ENCODE peak calls at places on chromosomes 7 and 10, in ten cellular contexts. P, O, S, L, H, E, Z, D, W and G are unnamed samples.
A peak's percentile ranks its signal among the peaks of the same experiment; 100 is the strongest.

GRCh38 chr10:48389272-48389671 is 82.8 kb downstream of the MAPK8 start:
- DNase-seq in W (no peak), Z (no peak), P (no peak), D (no peak), L (no peak), H (no peak), O (no peak), E (no peak), S (no peak), G (no peak)

GRCh38 chr10:74289956-74290355 is 138.9 kb downstream of the ADK start:
- DNase-seq in D (no peak), Z (no peak), E (no peak), L (no peak), O (no peak), H (no peak), P (peak; percentile 31), W (no peak), S (peak; percentile 43), G (no peak)

GRCh38 chr7:96224682-96225081 is 97.2 kb downstream of the SLC25A13 start:
- DNase-seq in H (no peak), E (peak; percentile 23), P (peak; percentile 25), Z (peak; percentile 14), W (no peak), O (no peak), L (no peak), D (no peak), S (peak; percentile 18), G (peak; percentile 35)

GRCh38 chr10:69093933-69094332 is 6.0 kb downstream of the SRGN start:
- DNase-seq in E (no peak), S (peak; percentile 47), D (no peak), O (no peak), Z (peak; percentile 55), H (no peak), P (peak; percentile 49), W (no peak), L (no peak), G (no peak)

GRCh38 chr7:113285411-113285810 is 167.1 kb upstream of the SMIM30 start:
- DNase-seq in H (no peak), O (no peak), L (no peak), E (no peak), W (no peak), Z (no peak), S (peak; percentile 46), D (no peak), P (peak; percentile 7), G (no peak)

GRCh38 chr10:20100157-20100556 is 283.9 kb downstream of the PLXDC2 start:
- DNase-seq in S (peak; percentile 86), E (no peak), L (no peak), Z (peak; percentile 5), O (no peak), H (no peak), D (no peak), W (no peak), P (peak; percentile 60), G (no peak)

GRCh38 chr10:31087855-31088254 is 56.2 kb upstream of the ZNF438 start:
- DNase-seq in O (no peak), W (no peak), L (no peak), Z (no peak), S (no peak), E (no peak), H (no peak), P (no peak), D (no peak), G (no peak)

GRCh38 chr7:110771717-110772116 is 319.2 kb upstream of the LRRN3 start:
- DNase-seq in L (no peak), H (no peak), P (no peak), D (no peak), E (no peak), O (no peak), W (no peak), Z (no peak), S (no peak), G (no peak)

DNA sequence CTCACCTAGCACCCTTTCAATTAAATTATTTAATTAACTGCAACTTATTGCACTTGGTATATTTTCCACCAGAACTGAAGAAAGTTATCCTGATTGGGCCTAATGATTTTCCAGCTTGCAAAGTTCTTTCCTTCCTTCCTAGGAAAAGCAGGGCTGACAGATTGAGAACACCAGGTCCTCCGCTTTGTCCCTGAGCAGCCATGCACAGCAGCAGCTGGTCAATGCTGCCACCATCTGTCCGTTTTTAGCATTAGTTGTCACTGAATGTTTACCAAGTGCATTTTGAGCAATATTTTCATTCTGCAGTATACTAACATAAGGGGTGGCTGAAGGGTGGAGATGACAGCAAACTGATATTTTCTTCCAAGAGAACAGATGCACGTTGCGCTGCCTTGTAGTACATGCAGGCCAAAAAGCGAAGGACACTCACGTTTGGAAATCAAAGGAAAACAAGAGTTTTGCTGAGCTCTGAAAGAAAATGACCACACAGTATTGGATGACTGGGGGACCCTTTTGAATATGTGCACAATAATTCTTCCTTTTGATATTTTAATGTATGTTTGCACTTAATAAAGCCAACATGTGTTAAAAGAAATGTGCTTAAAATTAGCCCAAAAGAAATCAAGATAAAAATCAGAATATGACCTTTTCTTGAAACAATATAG is 248.8 kb upstream of the PTN start:
- DNase-seq in D (peak; percentile 36), E (peak; percentile 57), P (peak; percentile 80), L (peak; percentile 72), H (peak; percentile 58), O (peak; percentile 66), S (peak; percentile 87), Z (peak; percentile 54), W (no peak), G (peak; percentile 23)
- TF ChIP-seq CTCF in D (peak; percentile 79), E (peak; percentile 64), P (peak; percentile 95), L (peak; percentile 78), H (peak; percentile 71), O (peak; percentile 75), S (peak; percentile 81), Z (peak; percentile 66), W (peak; percentile 60), G (peak; percentile 61)

GRCh38 chr10:80163741-80164341 is 31.3 kb downstream of the PLAC9 start:
- DNase-seq in O (peak; percentile 72), Z (peak; percentile 30), E (no peak), P (peak; percentile 97), H (no peak), D (no peak), L (no peak), W (no peak), S (peak; percentile 73), G (no peak)

GRCh38 chr10:80159166-80159888 is 26.8 kb downstream of the PLAC9 start:
- DNase-seq in L (no peak), P (no peak), E (no peak), Z (no peak), D (no peak), S (no peak), W (no peak), H (no peak), O (no peak), G (no peak)

GRCh38 chr10:80158598-80159127 is 26.1 kb downstream of the PLAC9 start:
- DNase-seq in P (peak; percentile 99), O (peak; percentile 100), H (no peak), E (no peak), W (no peak), Z (peak; percentile 81), S (peak; percentile 97), L (peak; percentile 85), D (peak; percentile 88), G (no peak)

GRCh38 chr10:80160361-80161128 is 28.0 kb downstream of the PLAC9 start:
- DNase-seq in W (no peak), L (no peak), O (no peak), E (no peak), H (no peak), Z (no peak), P (no peak), D (no peak), S (no peak), G (no peak)

DNA sequence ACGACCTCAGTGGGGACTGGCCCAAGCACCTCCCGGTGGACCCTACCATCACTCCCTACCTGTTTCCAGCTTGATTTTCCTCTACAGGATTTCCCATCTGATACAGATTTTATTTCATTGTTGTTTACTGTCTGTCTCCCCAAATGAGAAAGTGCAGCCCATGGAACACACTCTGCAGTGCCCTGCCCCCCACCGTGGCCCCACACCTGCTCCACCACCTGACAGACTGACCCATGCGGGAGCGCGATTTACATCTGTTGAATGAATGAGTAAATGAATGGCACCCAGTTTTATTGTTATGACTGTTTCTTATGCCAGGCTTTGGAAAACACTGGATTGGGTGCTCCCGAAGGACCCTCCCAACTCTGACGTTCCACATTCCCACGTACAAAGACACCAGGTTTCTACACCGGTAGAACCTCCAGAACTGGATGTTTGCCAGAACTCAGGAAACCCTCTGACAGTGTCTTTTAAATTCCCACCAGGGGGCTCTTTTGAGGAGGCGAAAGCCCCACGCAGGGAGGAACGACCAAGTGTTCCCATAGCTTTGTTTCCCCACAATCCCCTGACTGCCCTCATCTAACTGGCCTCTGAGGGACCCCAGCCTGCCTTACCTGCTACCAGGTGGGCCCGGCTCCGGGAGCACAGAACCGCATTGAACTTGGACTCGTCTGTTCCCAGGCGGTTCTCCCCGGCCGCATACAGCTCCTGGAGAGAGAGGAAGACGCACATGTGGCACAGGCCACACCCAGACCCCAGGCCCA is 29.0 kb downstream of the PLAC9 start:
- DNase-seq in D (no peak), O (no peak), L (no peak), S (peak; percentile 26), Z (peak; percentile 40), W (no peak), H (no peak), E (no peak), P (no peak), G (no peak)
- TF ChIP-seq CTCF in D (no peak), O (peak; percentile 33), L (no peak), S (no peak), Z (no peak), W (peak; percentile 21), H (peak; percentile 47), E (peak; percentile 17), P (peak; percentile 2), G (no peak)

GRCh38 chr7:23808421-23808820 is 98.4 kb downstream of the STK31 start:
- DNase-seq in Z (no peak), P (no peak), W (no peak), O (no peak), H (no peak), D (no peak), L (no peak), E (no peak), S (no peak), G (no peak)

GRCh38 chr7:23810099-23810498 is 100.1 kb downstream of the STK31 start:
- DNase-seq in O (no peak), Z (no peak), S (no peak), D (no peak), H (no peak), L (no peak), P (no peak), E (no peak), W (no peak), G (no peak)

DNA sequence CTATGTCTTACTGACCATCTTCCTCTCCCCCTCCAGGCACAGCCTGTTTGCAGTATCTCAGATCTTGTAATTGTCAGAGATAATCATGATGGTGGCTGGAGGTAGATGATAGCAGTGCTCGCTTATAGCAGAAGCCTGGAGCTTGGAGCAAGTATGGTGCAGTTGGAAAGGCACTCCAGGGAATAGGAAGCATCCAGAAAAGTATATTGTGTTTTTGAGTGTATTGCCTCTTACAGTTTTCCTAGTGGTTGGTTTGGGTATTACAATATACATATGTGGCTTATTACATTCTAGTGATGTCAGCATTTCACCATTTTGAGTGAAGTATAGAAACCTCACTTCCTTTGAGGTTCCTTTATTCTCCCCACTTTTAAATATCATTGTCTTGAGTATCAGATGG is 101.5 kb downstream of the STK31 start:
- DNase-seq in L (no peak), D (no peak), S (peak; percentile 22), H (no peak), Z (peak; percentile 17), P (peak; percentile 8), E (no peak), W (no peak), O (no peak), G (no peak)
- TF ChIP-seq CTCF in L (no peak), D (peak; percentile 22), S (peak; percentile 25), H (peak; percentile 87), Z (no peak), P (peak; percentile 37), E (peak; percentile 66), W (peak; percentile 28), O (no peak), G (no peak)

DNA sequence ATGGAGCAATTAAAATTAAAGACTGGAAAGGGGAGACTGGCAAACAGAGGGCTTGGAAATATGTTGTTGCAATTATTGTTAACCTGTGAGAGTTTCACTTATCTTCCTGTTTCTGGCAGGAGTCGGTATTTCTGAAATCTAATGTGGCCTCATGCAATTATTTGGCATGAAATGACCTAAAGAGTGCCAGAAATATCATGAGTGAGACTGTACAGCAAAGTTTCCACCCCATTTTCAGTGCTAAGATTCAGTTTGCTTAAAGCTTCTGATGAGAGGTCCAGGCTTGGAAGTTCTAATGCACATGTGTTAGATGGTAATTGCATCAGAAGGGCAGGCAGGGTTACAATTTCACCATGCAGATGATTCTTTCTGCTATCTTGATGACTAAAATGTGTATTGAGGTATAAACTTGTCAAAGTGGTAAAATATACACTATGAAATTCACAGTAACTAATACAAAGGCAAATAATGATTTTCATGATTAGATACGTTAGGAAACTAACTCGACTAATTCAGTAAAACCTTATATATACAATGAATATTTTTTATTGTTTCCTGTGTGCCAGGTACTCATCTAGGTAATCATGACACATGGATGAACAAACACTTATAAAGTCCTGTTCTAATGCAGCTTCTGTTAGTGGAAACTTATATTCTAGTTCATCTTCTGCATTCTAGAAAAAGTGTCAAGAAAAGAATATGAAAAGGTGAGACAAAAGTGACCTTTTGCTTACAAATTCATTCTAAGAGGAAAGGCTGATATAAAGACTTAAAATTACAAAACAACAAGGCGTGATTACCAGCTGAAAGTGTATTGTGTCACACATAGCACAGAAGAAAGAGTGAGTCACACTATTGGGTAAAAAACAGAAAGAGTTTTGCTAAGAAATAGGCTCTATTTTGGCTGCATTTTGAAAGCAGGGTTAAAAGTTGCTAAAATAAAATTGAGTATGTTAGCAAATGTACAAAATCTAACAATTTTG is 533.4 kb upstream of the SEMA3D start:
- DNase-seq in H (no peak), E (no peak), Z (peak; percentile 45), L (no peak), W (no peak), D (no peak), O (no peak), P (peak; percentile 83), S (peak; percentile 71), G (no peak)
- TF ChIP-seq CTCF in H (no peak), E (no peak), Z (no peak), L (no peak), W (no peak), D (no peak), O (no peak), P (no peak), S (no peak), G (no peak)